ENCODE peak calls at places on chromosomes 5 and 9, in six cellular contexts. X is NCI-H2029 treated with DMSO at 0.1 percent for 48 hours; L is ELR; G is stimulated activated CD4-positive, alpha-beta T cell treated with anti-CD3 and anti-CD28 coated beads, Interleukin-2, amount 100 ng/mL, for 4 hours; Y is colonic mucosa; D is kidney epithelial cell. H is an unnamed sample.
A peak's percentile ranks its signal among the peaks of the same experiment; 100 is the strongest.

GRCh38 chr5:129342796-129343195 is 117.3 kb upstream of the ADAMTS19 start:
- DNase-seq in X (no peak), L (no peak), G (no peak), Y (no peak), D (no peak), H (no peak)

GRCh38 chr5:79173626-79174025 is 62.0 kb downstream of the BHMT start:
- DNase-seq in X (peak; percentile 90), L (no peak), G (no peak), Y (no peak), D (no peak), H (no peak)

GRCh38 chr5:43661102-43661501 is 58.1 kb downstream of the NNT start:
- DNase-seq in X (peak; percentile 3), L (peak; percentile 71), G (no peak), Y (no peak), D (no peak), H (peak; percentile 29)

GRCh38 chr9:72476100-72476499 is 45.3 kb upstream of the TMC1 start:
- DNase-seq in X (no peak), L (no peak), G (no peak), Y (peak; percentile 32), D (no peak), H (no peak)

GRCh38 chr5:138275379-138275782 is 960 bp upstream of the GFRA3 start:
- DNase-seq in X (no peak), L (peak; percentile 25), G (no peak), Y (no peak), D (no peak), H (peak; percentile 13)

GRCh38 chr9:136133959-136134484 is 15.3 kb upstream of the TMEM250 start:
- DNase-seq in X (no peak), L (no peak), G (no peak), Y (no peak), D (no peak), H (no peak)

GRCh38 chr5:76388791-76389512 is 14.1 kb upstream of the IQGAP2 start:
- DNase-seq in X (no peak), L (no peak), G (no peak), Y (no peak), D (no peak), H (no peak)

GRCh38 chr5:57937025-57937424 is 454.4 kb upstream of the ACTBL2 start:
- DNase-seq in X (no peak), L (peak; percentile 33), G (no peak), Y (no peak), D (no peak), H (no peak)

GRCh38 chr5:115557667-115558387 is 13.3 kb upstream of the FEM1C start:
- DNase-seq in X (peak; percentile 4), L (no peak), G (no peak), Y (peak; percentile 40), D (no peak), H (no peak)

GRCh38 chr9:124480621-124480981 is 26.6 kb downstream of the NR5A1 start:
- DNase-seq in X (peak; percentile 10), L (peak; percentile 58), G (no peak), Y (no peak), D (no peak), H (peak; percentile 58)

GRCh38 chr9:113564804-113565237 is 101.3 kb downstream of the RGS3 start:
- DNase-seq in X (peak; percentile 17), L (peak; percentile 81), G (no peak), Y (peak; percentile 87), D (no peak), H (no peak)

GRCh38 chr5:133731951-133732350 is 119.6 kb upstream of the FSTL4 start:
- DNase-seq in X (no peak), L (no peak), G (no peak), Y (no peak), D (no peak), H (no peak)

H was measured in SHP77.